ENCODE peak calls at places on chromosome 9, in eight cellular contexts. J is nucleus accumbens; E is kidney epithelial cell; B is GM23248; R is progenitor cell of endocrine pancreas; O is A549; Y is GM12891; Q is stimulated activated CD4-positive, alpha-beta T cell treated with anti-CD3 and anti-CD28 coated beads, Interleukin-2, amount 100 ng/mL, for 48 hours. S is an unnamed sample.

GRCh38 chr9:110048976-110049698 is 158.8 kb downstream of the C9orf152 start:
- DNase-seq in Q (no peak), O (no peak), Y (peak), J (no peak), E (no peak), B (peak), R (no peak), S (peak)

GRCh38 chr9:82124090-82124489 is 135.5 kb downstream of the SPATA31D1 start:
- DNase-seq in Y (no peak), Q (no peak), B (peak), E (peak), O (no peak), J (no peak), R (no peak), S (no peak)

GRCh38 chr9:93119953-93120845 is 13.9 kb downstream of the NINJ1 start:
- DNase-seq in B (peak), Q (no peak), R (no peak), O (peak), E (no peak), Y (peak), J (peak), S (no peak)

GRCh38 chr9:110126457-110126856 is 81.5 kb downstream of the C9orf152 start:
- DNase-seq in Y (no peak), R (no peak), O (no peak), Q (no peak), E (no peak), J (no peak), B (no peak), S (no peak)

GRCh38 chr9:35338561-35339274 is 151.2 kb upstream of the RUSC2 start:
- DNase-seq in Y (no peak), E (no peak), O (no peak), J (peak), Q (no peak), B (no peak), R (no peak), S (no peak)

GRCh38 chr9:109323771-109324170 is 2.9 kb upstream of the EPB41L4B start:
- DNase-seq in J (no peak), B (no peak), E (no peak), R (no peak), O (no peak), Q (no peak), Y (no peak), S (no peak)

GRCh38 chr9:13083973-13084528 is 195.4 kb downstream of the MPDZ start:
- DNase-seq in Y (no peak), Q (no peak), E (peak), J (no peak), O (no peak), B (peak), R (no peak), S (no peak)

GRCh38 chr9:130532426-130532825 is 47.0 kb upstream of the FUBP3 start:
- DNase-seq in R (no peak), J (no peak), Y (no peak), E (no peak), Q (no peak), O (no peak), B (no peak), S (no peak)

GRCh38 chr9:131505012-131505411 is 2.3 kb downstream of the POMT1 start:
- DNase-seq in E (no peak), R (no peak), Y (no peak), O (no peak), Q (no peak), J (no peak), B (no peak), S (no peak)

GRCh38 chr9:136204838-136205706 is at the start of gene LHX3:
- DNase-seq in R (peak), O (no peak), B (peak), Q (no peak), Y (peak), E (no peak), J (no peak), S (no peak)

GRCh38 chr9:107158321-107158720 is 124.8 kb upstream of the RAD23B start:
- DNase-seq in J (peak), B (peak), E (no peak), R (no peak), O (peak), Y (no peak), Q (no peak), S (no peak)

S was measured in activated T-helper 1 cell treated with anti-CD3 and anti-CD28 coated beads, Interleukin-12 subunit alpha, Interleukin-12 subunit beta, Interleukin-2, Interleukin-4 antibody, amounts not matched to agents 30 ng/mL and 10 ng/mL and 1 ng/mL, durations not matched to agents 14 hours and 24 hours and 36 hours.